ENCODE peak calls at places on chromosomes 1 and 21, in six cellular contexts. One of them, this sample, is unnamed.

GRCh38 chr1:9842781-9843575 is 19.2 kb upstream of the CLSTN1 start:
- DNase-seq in Ammon's horn: no peak
- DNase-seq in MV-4-11: no peak
- DNase-seq in PC-3: peak; percentile 74
- DNase-seq in left cardiac atrium: no peak
- DNase-seq in stimulated activated CD8-positive, alpha-beta memory T cell treated with anti-CD3 and anti-CD28 coated beads, Interleukin-12 subunit alpha, Interleukin-12 subunit beta, amount 100 ng/mL, for 4 hours: no peak
- DNase-seq in this sample: peak; percentile 84

GRCh38 chr1:70042090-70042716 is 163.2 kb downstream of the LRRC40 start:
- DNase-seq in MV-4-11: peak; percentile 86
- DNase-seq in left cardiac atrium: no peak
- DNase-seq in stimulated activated CD8-positive, alpha-beta memory T cell treated with anti-CD3 and anti-CD28 coated beads, Interleukin-12 subunit alpha, Interleukin-12 subunit beta, amount 100 ng/mL, for 4 hours: no peak
- DNase-seq in PC-3: no peak
- DNase-seq in Ammon's horn: no peak
- DNase-seq in this sample: peak; percentile 4

GRCh38 chr1:236862615-236863211 is 67.6 kb downstream of the MTR start:
- DNase-seq in stimulated activated CD8-positive, alpha-beta memory T cell treated with anti-CD3 and anti-CD28 coated beads, Interleukin-12 subunit alpha, Interleukin-12 subunit beta, amount 100 ng/mL, for 4 hours: no peak
- DNase-seq in left cardiac atrium: no peak
- DNase-seq in Ammon's horn: peak; percentile 24
- DNase-seq in PC-3: no peak
- DNase-seq in MV-4-11: no peak
- DNase-seq in this sample: peak; percentile 16

GRCh38 chr1:109649380-109649987 is 6.4 kb upstream of the GSTM4 start:
- DNase-seq in PC-3: peak; percentile 37
- DNase-seq in left cardiac atrium: no peak
- DNase-seq in stimulated activated CD8-positive, alpha-beta memory T cell treated with anti-CD3 and anti-CD28 coated beads, Interleukin-12 subunit alpha, Interleukin-12 subunit beta, amount 100 ng/mL, for 4 hours: no peak
- DNase-seq in Ammon's horn: peak; percentile 65
- DNase-seq in MV-4-11: peak; percentile 8
- DNase-seq in this sample: no peak

GRCh38 chr1:9717193-9718005 is 65.9 kb downstream of the PIK3CD start:
- DNase-seq in PC-3: no peak
- DNase-seq in left cardiac atrium: peak; percentile 60
- DNase-seq in Ammon's horn: peak; percentile 55
- DNase-seq in stimulated activated CD8-positive, alpha-beta memory T cell treated with anti-CD3 and anti-CD28 coated beads, Interleukin-12 subunit alpha, Interleukin-12 subunit beta, amount 100 ng/mL, for 4 hours: peak; percentile 73
- DNase-seq in MV-4-11: peak; percentile 91
- DNase-seq in this sample: no peak

GRCh38 chr1:78292361-78292760 is 198.4 kb upstream of the PTGFR start:
- DNase-seq in PC-3: no peak
- DNase-seq in left cardiac atrium: no peak
- DNase-seq in Ammon's horn: no peak
- DNase-seq in MV-4-11: no peak
- DNase-seq in stimulated activated CD8-positive, alpha-beta memory T cell treated with anti-CD3 and anti-CD28 coated beads, Interleukin-12 subunit alpha, Interleukin-12 subunit beta, amount 100 ng/mL, for 4 hours: no peak
- DNase-seq in this sample: no peak

GRCh38 chr1:212237651-212238050 is 47.6 kb upstream of the PPP2R5A start:
- DNase-seq in stimulated activated CD8-positive, alpha-beta memory T cell treated with anti-CD3 and anti-CD28 coated beads, Interleukin-12 subunit alpha, Interleukin-12 subunit beta, amount 100 ng/mL, for 4 hours: no peak
- DNase-seq in Ammon's horn: no peak
- DNase-seq in MV-4-11: no peak
- DNase-seq in left cardiac atrium: no peak
- DNase-seq in PC-3: peak; percentile 56
- DNase-seq in this sample: no peak

GRCh38 chr1:53367503-53368313 is 39.8 kb upstream of the LRP8 start:
- DNase-seq in stimulated activated CD8-positive, alpha-beta memory T cell treated with anti-CD3 and anti-CD28 coated beads, Interleukin-12 subunit alpha, Interleukin-12 subunit beta, amount 100 ng/mL, for 4 hours: no peak
- DNase-seq in Ammon's horn: no peak
- DNase-seq in PC-3: no peak
- DNase-seq in MV-4-11: peak; percentile 88
- DNase-seq in left cardiac atrium: no peak
- DNase-seq in this sample: no peak

GRCh38 chr1:5722635-5723157 is 269.5 kb downstream of the NPHP4 start:
- DNase-seq in stimulated activated CD8-positive, alpha-beta memory T cell treated with anti-CD3 and anti-CD28 coated beads, Interleukin-12 subunit alpha, Interleukin-12 subunit beta, amount 100 ng/mL, for 4 hours: no peak
- DNase-seq in Ammon's horn: no peak
- DNase-seq in MV-4-11: no peak
- DNase-seq in left cardiac atrium: no peak
- DNase-seq in PC-3: no peak
- DNase-seq in this sample: no peak

GRCh38 chr1:230351516-230351915 is 74.6 kb downstream of the PGBD5 start:
- DNase-seq in stimulated activated CD8-positive, alpha-beta memory T cell treated with anti-CD3 and anti-CD28 coated beads, Interleukin-12 subunit alpha, Interleukin-12 subunit beta, amount 100 ng/mL, for 4 hours: no peak
- DNase-seq in left cardiac atrium: no peak
- DNase-seq in PC-3: no peak
- DNase-seq in MV-4-11: no peak
- DNase-seq in Ammon's horn: no peak
- DNase-seq in this sample: no peak

GRCh38 chr21:42836767-42837301 is 42.5 kb downstream of the WDR4 start:
- DNase-seq in stimulated activated CD8-positive, alpha-beta memory T cell treated with anti-CD3 and anti-CD28 coated beads, Interleukin-12 subunit alpha, Interleukin-12 subunit beta, amount 100 ng/mL, for 4 hours: no peak
- DNase-seq in PC-3: no peak
- DNase-seq in left cardiac atrium: no peak
- DNase-seq in MV-4-11: no peak
- DNase-seq in Ammon's horn: no peak
- DNase-seq in this sample: no peak

GRCh38 chr21:37645848-37646247 is 270.4 kb downstream of the KCNJ6 start:
- DNase-seq in PC-3: peak; percentile 46
- DNase-seq in stimulated activated CD8-positive, alpha-beta memory T cell treated with anti-CD3 and anti-CD28 coated beads, Interleukin-12 subunit alpha, Interleukin-12 subunit beta, amount 100 ng/mL, for 4 hours: no peak
- DNase-seq in left cardiac atrium: no peak
- DNase-seq in Ammon's horn: no peak
- DNase-seq in MV-4-11: no peak
- DNase-seq in this sample: no peak

GRCh38 chr1:23167353-23168078 is 1.1 kb downstream of the LUZP1 start:
- DNase-seq in MV-4-11: no peak
- DNase-seq in PC-3: peak; percentile 36
- DNase-seq in left cardiac atrium: peak; percentile 42
- DNase-seq in Ammon's horn: peak; percentile 24
- DNase-seq in stimulated activated CD8-positive, alpha-beta memory T cell treated with anti-CD3 and anti-CD28 coated beads, Interleukin-12 subunit alpha, Interleukin-12 subunit beta, amount 100 ng/mL, for 4 hours: peak; percentile 6
- DNase-seq in this sample: peak; percentile 41

GRCh38 chr1:51523931-51524330 is 4.9 kb upstream of the EPS15 start:
- DNase-seq in stimulated activated CD8-positive, alpha-beta memory T cell treated with anti-CD3 and anti-CD28 coated beads, Interleukin-12 subunit alpha, Interleukin-12 subunit beta, amount 100 ng/mL, for 4 hours: no peak
- DNase-seq in MV-4-11: no peak
- DNase-seq in Ammon's horn: peak; percentile 82
- DNase-seq in left cardiac atrium: no peak
- DNase-seq in PC-3: no peak
- DNase-seq in this sample: no peak

GRCh38 chr1:160993544-160993943 is 27.4 kb downstream of the F11R start:
- DNase-seq in stimulated activated CD8-positive, alpha-beta memory T cell treated with anti-CD3 and anti-CD28 coated beads, Interleukin-12 subunit alpha, Interleukin-12 subunit beta, amount 100 ng/mL, for 4 hours: no peak
- DNase-seq in Ammon's horn: no peak
- DNase-seq in left cardiac atrium: no peak
- DNase-seq in MV-4-11: peak; percentile 52
- DNase-seq in PC-3: peak; percentile 78
- DNase-seq in this sample: no peak

GRCh38 chr1:30822006-30822405 is 64.4 kb upstream of the LAPTM5 start:
- DNase-seq in Ammon's horn: no peak
- DNase-seq in MV-4-11: peak; percentile 46
- DNase-seq in left cardiac atrium: no peak
- DNase-seq in PC-3: no peak
- DNase-seq in stimulated activated CD8-positive, alpha-beta memory T cell treated with anti-CD3 and anti-CD28 coated beads, Interleukin-12 subunit alpha, Interleukin-12 subunit beta, amount 100 ng/mL, for 4 hours: no peak
- DNase-seq in this sample: no peak

GRCh38 chr1:65105596-65105995 is 42.4 kb upstream of the AK4 start:
- DNase-seq in stimulated activated CD8-positive, alpha-beta memory T cell treated with anti-CD3 and anti-CD28 coated beads, Interleukin-12 subunit alpha, Interleukin-12 subunit beta, amount 100 ng/mL, for 4 hours: no peak
- DNase-seq in Ammon's horn: no peak
- DNase-seq in MV-4-11: no peak
- DNase-seq in PC-3: peak; percentile 45
- DNase-seq in left cardiac atrium: no peak
- DNase-seq in this sample: no peak

GRCh38 chr1:1101503-1101902 is 14.4 kb downstream of the C1orf159 start:
- DNase-seq in Ammon's horn: no peak
- DNase-seq in MV-4-11: no peak
- DNase-seq in stimulated activated CD8-positive, alpha-beta memory T cell treated with anti-CD3 and anti-CD28 coated beads, Interleukin-12 subunit alpha, Interleukin-12 subunit beta, amount 100 ng/mL, for 4 hours: no peak
- DNase-seq in PC-3: no peak
- DNase-seq in left cardiac atrium: no peak
- DNase-seq in this sample: no peak

GRCh38 chr1:239112536-239112935 is 273.8 kb upstream of the CHRM3 start:
- DNase-seq in PC-3: no peak
- DNase-seq in Ammon's horn: no peak
- DNase-seq in MV-4-11: no peak
- DNase-seq in stimulated activated CD8-positive, alpha-beta memory T cell treated with anti-CD3 and anti-CD28 coated beads, Interleukin-12 subunit alpha, Interleukin-12 subunit beta, amount 100 ng/mL, for 4 hours: no peak
- DNase-seq in left cardiac atrium: no peak
- DNase-seq in this sample: no peak

GRCh38 chr1:214386747-214387146 is 105.8 kb downstream of the SMYD2 start:
- DNase-seq in PC-3: peak; percentile 17
- DNase-seq in stimulated activated CD8-positive, alpha-beta memory T cell treated with anti-CD3 and anti-CD28 coated beads, Interleukin-12 subunit alpha, Interleukin-12 subunit beta, amount 100 ng/mL, for 4 hours: no peak
- DNase-seq in left cardiac atrium: no peak
- DNase-seq in Ammon's horn: no peak
- DNase-seq in MV-4-11: peak; percentile 41
- DNase-seq in this sample: no peak

GRCh38 chr1:31939484-31940329 is 1.5 kb upstream of the PTP4A2 start:
- DNase-seq in left cardiac atrium: no peak
- DNase-seq in Ammon's horn: no peak
- DNase-seq in stimulated activated CD8-positive, alpha-beta memory T cell treated with anti-CD3 and anti-CD28 coated beads, Interleukin-12 subunit alpha, Interleukin-12 subunit beta, amount 100 ng/mL, for 4 hours: peak; percentile 64
- DNase-seq in MV-4-11: peak; percentile 84
- DNase-seq in PC-3: peak; percentile 86
- DNase-seq in this sample: peak; percentile 89

GRCh38 chr21:31991356-31992331 is 118.8 kb downstream of the HUNK start:
- DNase-seq in MV-4-11: no peak
- DNase-seq in left cardiac atrium: no peak
- DNase-seq in PC-3: no peak
- DNase-seq in Ammon's horn: no peak
- DNase-seq in stimulated activated CD8-positive, alpha-beta memory T cell treated with anti-CD3 and anti-CD28 coated beads, Interleukin-12 subunit alpha, Interleukin-12 subunit beta, amount 100 ng/mL, for 4 hours: no peak
- DNase-seq in this sample: no peak

GRCh38 chr1:67230539-67230938 is 64.3 kb downstream of the IL23R start:
- DNase-seq in stimulated activated CD8-positive, alpha-beta memory T cell treated with anti-CD3 and anti-CD28 coated beads, Interleukin-12 subunit alpha, Interleukin-12 subunit beta, amount 100 ng/mL, for 4 hours: no peak
- DNase-seq in left cardiac atrium: no peak
- DNase-seq in PC-3: peak; percentile 72
- DNase-seq in MV-4-11: no peak
- DNase-seq in Ammon's horn: no peak
- DNase-seq in this sample: no peak

GRCh38 chr1:217029311-217030157 is 306.3 kb upstream of the ESRRG start:
- DNase-seq in stimulated activated CD8-positive, alpha-beta memory T cell treated with anti-CD3 and anti-CD28 coated beads, Interleukin-12 subunit alpha, Interleukin-12 subunit beta, amount 100 ng/mL, for 4 hours: no peak
- DNase-seq in MV-4-11: peak; percentile 27
- DNase-seq in Ammon's horn: no peak
- DNase-seq in PC-3: peak; percentile 99
- DNase-seq in left cardiac atrium: no peak
- DNase-seq in this sample: no peak